ENCODE peak calls at places on chromosomes 11 and 22, in four cellular contexts. J is NAMALWA; R is CD8-positive, alpha-beta T cell; M is HTR-8/SVneo. D is an unnamed sample.
A peak's percentile ranks its signal among the peaks of the same experiment; 100 is the strongest.

GRCh38 chr22:46081831-46082210 is 68.5 kb upstream of the PPARA start:
- DNase-seq in J (no peak), R (no peak), M (no peak), D (peak; percentile 60)

GRCh38 chr22:36331306-36331911 is 56.4 kb downstream of the MYH9 start:
- DNase-seq in J (peak; percentile 76), R (peak; percentile 87), M (peak; percentile 76), D (no peak)

GRCh38 chr22:50306753-50307749 is at the start of gene PLXNB2:
- DNase-seq in J (peak; percentile 76), R (no peak), M (peak; percentile 68), D (no peak)

GRCh38 chr22:50284479-50284878 is 14.3 kb upstream of the MAPK11 start:
- DNase-seq in J (no peak), R (no peak), M (no peak), D (no peak)

GRCh38 chr22:30348837-30349236 is 7.9 kb downstream of the SF3A1 start:
- DNase-seq in J (no peak), R (no peak), M (no peak), D (no peak)

GRCh38 chr11:86923993-86924766 is 31.0 kb downstream of the FZD4 start:
- DNase-seq in J (no peak), R (no peak), M (no peak), D (no peak)

GRCh38 chr11:131703311-131703710 is 332.9 kb downstream of the NTM start:
- DNase-seq in J (no peak), R (no peak), M (no peak), D (no peak)

GRCh38 chr11:132718711-132719641 is 813.3 kb downstream of the OPCML start:
- DNase-seq in J (no peak), R (peak; percentile 72), M (no peak), D (no peak)

GRCh38 chr11:118000067-118000849 is 14.1 kb downstream of the IL10RA start:
- DNase-seq in J (no peak), R (no peak), M (no peak), D (peak; percentile 80)

GRCh38 chr11:70076461-70076931 is 1.6 kb upstream of the ANO1 start:
- DNase-seq in J (no peak), R (no peak), M (no peak), D (peak; percentile 51)